ENCODE peak calls at places on chromosomes 5 and 9, in six cellular contexts. L is Peyer's patch, E is endothelial cell, R is progenitor cell of endocrine pancreas, I is coronary artery, D is PC-9. Y is an unnamed sample.

GRCh38 chr5:1727571-1727970 is 72.1 kb downstream of the MRPL36 start:
- DNase-seq in D (peak), R (peak), L (no peak), I (peak), E (peak), Y (no peak)

GRCh38 chr5:175696139-175696854 is 38.4 kb downstream of the HRH2 start:
- DNase-seq in I (no peak), L (peak), E (peak), D (peak), R (no peak), Y (no peak)

GRCh38 chr5:38765461-38765861 is 80.4 kb upstream of the OSMR start:
- DNase-seq in I (no peak), E (no peak), L (no peak), R (no peak), D (no peak), Y (no peak)

GRCh38 chr5:52989025-52989780 is at the start of gene ITGA2:
- DNase-seq in D (peak), L (peak), R (peak), I (no peak), E (peak), Y (peak)

GRCh38 chr5:135239461-135240282 is 159.4 kb downstream of the MACROH2A1 start:
- DNase-seq in I (peak), D (no peak), E (no peak), L (peak), R (no peak), Y (no peak)

GRCh38 chr9:116115731-116116353 is 37.7 kb upstream of the PAPPA start:
- DNase-seq in L (no peak), E (no peak), R (no peak), D (no peak), I (no peak), Y (no peak)

GRCh38 chr9:7841831-7842230 is 42.3 kb upstream of the DMAC1 start:
- DNase-seq in R (no peak), E (no peak), L (no peak), D (no peak), I (no peak), Y (no peak)

GRCh38 chr5:124436294-124436693 is 310.1 kb downstream of the ZNF608 start:
- DNase-seq in D (no peak), E (no peak), L (no peak), R (no peak), I (no peak), Y (no peak)

GRCh38 chr5:173488144-173488543 is 128.3 kb downstream of the BOD1 start:
- DNase-seq in L (no peak), D (no peak), E (no peak), I (no peak), R (no peak), Y (no peak)

GRCh38 chr5:177023247-177023703 is 779 bp downstream of the ZNF346 start:
- DNase-seq in E (no peak), I (peak), R (no peak), D (peak), L (no peak), Y (no peak)

GRCh38 chr5:96885518-96886338 is 9.4 kb downstream of the ERAP2 start:
- DNase-seq in E (no peak), I (no peak), R (no peak), D (no peak), L (no peak), Y (no peak)

GRCh38 chr5:114999176-114999575 is 170.5 kb downstream of the TRIM36 start:
- DNase-seq in R (no peak), D (no peak), I (no peak), E (no peak), L (no peak), Y (no peak)

GRCh38 chr5:16561660-16562059 is 55.1 kb downstream of the RETREG1 start:
- DNase-seq in L (no peak), D (no peak), I (no peak), E (no peak), R (no peak), Y (no peak)

GRCh38 chr5:16557477-16557876 is 59.3 kb downstream of the RETREG1 start:
- DNase-seq in E (no peak), L (no peak), I (no peak), D (no peak), R (no peak), Y (no peak)

GRCh38 chr5:16554110-16554509 is 62.7 kb downstream of the RETREG1 start:
- DNase-seq in R (no peak), D (no peak), L (peak), I (no peak), E (no peak), Y (no peak)

GRCh38 chr5:16564468-16564867 is 52.3 kb downstream of the RETREG1 start:
- DNase-seq in E (no peak), R (no peak), I (no peak), L (no peak), D (no peak), Y (no peak)

DNA sequence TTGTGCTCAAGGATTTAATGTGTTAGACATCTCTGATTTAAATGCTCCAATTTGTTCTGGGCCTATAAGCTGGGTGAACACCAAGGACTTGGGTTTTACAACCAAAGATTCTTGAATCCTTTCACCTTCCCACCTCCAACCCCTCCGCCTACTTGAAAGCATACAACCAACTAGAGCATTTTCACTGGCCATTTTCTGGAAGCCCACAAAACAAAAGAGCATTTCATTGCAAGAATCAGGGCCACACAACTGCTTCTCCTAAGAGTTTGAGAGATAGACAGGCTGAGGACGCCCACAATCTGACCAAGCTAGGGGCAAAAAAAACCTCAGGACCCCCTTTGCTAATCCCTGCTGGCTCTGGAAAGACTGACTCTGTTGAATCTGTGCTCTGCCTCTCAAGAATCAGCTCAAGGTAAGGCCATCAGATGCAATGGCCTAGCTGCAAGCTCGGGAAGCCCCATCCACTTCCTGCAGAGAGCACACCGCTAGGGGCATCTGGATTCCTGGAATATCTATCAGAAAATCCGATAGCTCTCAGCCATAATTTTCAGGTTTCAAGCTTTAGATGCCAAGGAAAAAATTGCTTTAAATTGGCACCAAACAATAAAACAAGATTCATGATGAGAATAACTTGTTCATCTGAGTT is 57.7 kb downstream of the RETREG1 start:
- DNase-seq in E (no peak), L (no peak), I (no peak), R (no peak), D (no peak), Y (no peak)
- TF ChIP-seq CTCF in E (no peak), L (no peak), I (no peak), R (no peak), D (no peak), Y (no peak)

DNA sequence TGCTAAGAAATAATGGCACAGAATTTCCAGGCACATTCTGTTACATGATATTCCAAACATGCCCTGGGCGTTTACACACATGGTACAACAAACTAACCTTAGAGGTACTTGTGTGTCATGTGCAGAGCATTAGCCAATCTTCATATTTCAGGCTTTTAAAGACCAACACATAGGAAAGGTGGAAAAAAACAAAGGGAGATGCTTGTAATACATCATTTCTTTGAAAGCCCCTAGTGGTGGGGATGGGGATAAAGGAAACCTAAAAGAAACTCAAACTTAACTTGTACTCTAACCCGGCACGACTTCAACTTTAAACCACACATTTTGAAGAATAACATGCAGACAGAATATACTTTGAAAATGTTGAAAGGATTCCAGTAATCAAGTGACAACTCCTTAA is 133.6 kb downstream of the PTPRD start:
- DNase-seq in E (no peak), L (no peak), D (no peak), R (no peak), I (no peak), Y (no peak)
- TF ChIP-seq CTCF in E (peak), L (no peak), D (peak), R (peak), I (no peak), Y (peak)

GRCh38 chr5:139637438-139638089 is 10.6 kb upstream of the CXXC5 start:
- DNase-seq in D (peak), E (peak), I (peak), L (peak), R (peak), Y (no peak)
- TF ChIP-seq CTCF in D (no peak), E (peak), I (peak), L (no peak), R (peak), Y (no peak)

GRCh38 chr9:95803197-95803596 is 72.3 kb upstream of the ERCC6L2 start:
- DNase-seq in D (no peak), R (no peak), I (no peak), L (no peak), E (no peak), Y (no peak)

GRCh38 chr9:95807326-95807947 is 68.1 kb upstream of the ERCC6L2 start:
- DNase-seq in D (no peak), I (no peak), L (no peak), R (no peak), E (no peak), Y (no peak)

GRCh38 chr9:95796029-95796428 is 79.5 kb upstream of the ERCC6L2 start:
- DNase-seq in I (no peak), D (no peak), E (no peak), L (no peak), R (no peak), Y (no peak)

GRCh38 chr9:95801797-95802196 is 73.7 kb upstream of the ERCC6L2 start:
- DNase-seq in D (no peak), E (no peak), R (no peak), I (no peak), L (no peak), Y (no peak)
- TF ChIP-seq CTCF in D (no peak), E (no peak), R (no peak), I (no peak), L (no peak), Y (no peak)

DNA sequence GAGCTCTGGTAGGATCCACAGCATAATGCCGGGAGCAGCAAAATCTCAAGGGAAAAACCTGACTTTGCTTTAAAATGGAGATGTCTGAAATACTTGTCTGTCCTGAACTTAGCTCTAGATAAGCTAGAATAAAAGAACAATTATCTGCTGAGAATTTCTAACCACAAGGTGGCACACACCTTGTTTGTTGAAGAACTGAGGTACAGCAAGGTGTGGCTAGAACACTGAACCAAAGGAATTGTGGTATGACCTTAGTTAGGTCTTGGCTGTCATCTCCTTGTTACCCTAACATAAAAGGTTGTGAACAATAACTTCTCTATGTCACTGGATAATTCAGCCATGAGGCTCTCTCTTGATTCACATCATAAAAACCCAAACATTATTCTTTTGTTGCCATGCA is 72.3 kb upstream of the ANXA1 start:
- DNase-seq in D (peak), R (no peak), L (no peak), E (no peak), I (no peak), Y (no peak)
- TF ChIP-seq CTCF in D (peak), R (peak), L (no peak), E (no peak), I (no peak), Y (no peak)

DNA sequence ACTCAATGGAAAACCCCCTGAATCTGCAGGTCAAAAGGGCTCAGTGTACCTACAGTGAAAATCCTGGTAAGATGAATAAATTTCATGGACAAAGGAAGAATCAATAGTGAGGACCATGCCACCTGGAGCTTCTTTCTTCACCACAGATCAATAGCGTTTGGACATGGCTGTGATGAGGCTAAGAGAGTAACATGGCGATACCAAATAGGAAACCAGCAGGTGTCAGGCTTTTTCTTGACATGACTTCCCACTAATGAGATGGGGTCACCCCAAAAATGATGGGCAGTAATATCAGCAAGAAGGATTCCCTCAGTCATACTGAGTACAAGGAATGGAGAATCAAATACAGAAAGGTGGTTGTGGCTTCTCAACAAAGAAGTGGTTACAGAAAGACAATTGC is 208.5 kb upstream of the PLPPR1 start:
- DNase-seq in D (no peak), I (no peak), E (no peak), L (no peak), R (no peak), Y (no peak)
- TF ChIP-seq CTCF in D (no peak), I (no peak), E (no peak), L (no peak), R (no peak), Y (no peak)

DNA sequence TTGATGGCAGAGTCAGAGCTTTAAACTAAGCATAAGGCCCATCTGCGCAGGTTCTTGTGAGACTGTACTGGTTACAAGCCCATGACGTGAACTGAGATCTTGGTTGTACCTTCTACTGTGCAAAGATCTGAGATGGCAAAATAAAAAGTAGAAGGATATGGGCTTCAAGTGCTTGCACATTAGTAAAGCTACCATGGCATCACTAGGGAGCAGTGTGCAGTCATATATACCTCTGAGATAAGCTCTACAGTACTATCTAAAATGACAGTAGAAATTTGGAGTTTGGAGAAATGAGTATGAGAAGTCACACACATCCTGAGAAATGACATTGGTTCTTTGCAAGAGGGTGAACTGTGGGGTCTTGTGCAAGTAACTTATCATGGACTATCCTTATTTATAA is 408.2 kb upstream of the PRR16 start:
- DNase-seq in E (no peak), I (no peak), D (no peak), R (no peak), L (no peak), Y (no peak)
- TF ChIP-seq CTCF in E (no peak), I (no peak), D (peak), R (no peak), L (no peak), Y (no peak)

DNA sequence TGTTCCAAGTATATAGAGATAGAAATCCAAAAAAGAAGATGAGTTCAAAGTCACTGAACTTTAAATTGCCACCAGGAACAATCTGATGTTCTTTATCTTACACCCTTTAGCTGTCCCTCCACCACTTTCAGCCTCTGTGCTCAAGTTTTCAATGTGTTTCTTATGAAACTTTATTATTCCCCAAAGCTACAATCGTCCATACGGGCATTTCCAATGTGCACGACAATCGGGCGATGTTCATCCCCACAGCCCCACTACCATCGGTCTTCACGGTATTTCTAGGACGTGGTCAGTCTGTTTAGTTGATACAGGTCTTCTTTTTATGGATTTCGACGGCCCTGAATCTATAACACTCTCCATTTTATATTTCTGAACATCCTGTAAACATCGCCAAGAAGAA is 238.7 kb upstream of the DAP start:
- DNase-seq in I (no peak), E (no peak), R (no peak), L (no peak), D (no peak), Y (no peak)
- TF ChIP-seq CTCF in I (no peak), E (no peak), R (no peak), L (no peak), D (no peak), Y (no peak)